ENCODE peak calls at places on chromosome 15, in six cellular contexts. T is C1 segment of cervical spinal cord, R is A549, N is coronary artery, H is ureter, M is NCI-H1092. U is an unnamed sample.

GRCh38 chr15:85485956-85486567 is 105.7 kb downstream of the AKAP13 start:
- DNase-seq in M (peak), N (no peak), R (peak), T (no peak), H (peak), U (peak)

GRCh38 chr15:90219421-90220141 is 14.2 kb downstream of the CIB1 start:
- DNase-seq in T (no peak), H (no peak), R (peak), M (no peak), N (no peak), U (peak)

GRCh38 chr15:70526221-70526973 is 237.0 kb downstream of the UACA start:
- DNase-seq in R (peak), T (no peak), N (peak), H (peak), M (peak), U (no peak)

GRCh38 chr15:73982251-73982962 is 9.7 kb downstream of the STOML1 start:
- DNase-seq in R (no peak), T (peak), M (no peak), N (peak), H (peak), U (no peak)

GRCh38 chr15:85825719-85826118 is 31.0 kb upstream of the KLHL25 start:
- DNase-seq in R (no peak), H (no peak), T (no peak), M (no peak), N (no peak), U (no peak)

GRCh38 chr15:69983696-69984265 is 113.9 kb downstream of the TLE3 start:
- DNase-seq in T (no peak), M (no peak), R (peak), H (no peak), N (no peak), U (no peak)

GRCh38 chr15:100601158-100601557 is 826 bp downstream of the LINS1 start:
- DNase-seq in T (no peak), R (no peak), H (no peak), N (no peak), M (no peak), U (no peak)

GRCh38 chr15:51735211-51735610 is 2.2 kb downstream of the LYSMD2 start:
- DNase-seq in T (no peak), R (no peak), H (no peak), N (no peak), M (no peak), U (no peak)

GRCh38 chr15:85649372-85649771 is 145.4 kb downstream of the KLHL25 start:
- DNase-seq in M (no peak), N (no peak), H (no peak), R (no peak), T (no peak), U (no peak)

GRCh38 chr15:84976746-84977345 is 4.8 kb upstream of the PDE8A start:
- DNase-seq in N (no peak), H (no peak), M (no peak), T (no peak), R (no peak), U (no peak)

GRCh38 chr15:38904298-38904697 is 339.7 kb upstream of the RASGRP1 start:
- DNase-seq in M (no peak), H (no peak), T (no peak), N (no peak), R (no peak), U (no peak)

GRCh38 chr15:76994001-76994400 is 925 bp upstream of the PSTPIP1 start:
- DNase-seq in R (no peak), N (no peak), T (no peak), M (no peak), H (no peak), U (no peak)

GRCh38 chr15:28892789-28893610 is 7.2 kb downstream of the APBA2 start:
- DNase-seq in T (no peak), R (no peak), N (no peak), H (no peak), M (no peak), U (no peak)

GRCh38 chr15:69679623-69680228 is 227.1 kb downstream of the RPLP1 start:
- DNase-seq in H (no peak), R (no peak), T (no peak), M (no peak), N (no peak), U (peak)

GRCh38 chr15:96002890-96003859 is 327.3 kb upstream of the NR2F2 start:
- DNase-seq in N (no peak), R (no peak), H (no peak), T (no peak), M (no peak), U (no peak)

GRCh38 chr15:81337713-81338157 is 13.8 kb upstream of the STARD5 start:
- DNase-seq in T (no peak), R (no peak), M (no peak), N (peak), H (peak), U (peak)

GRCh38 chr15:47339800-47340575 is 377.3 kb upstream of the SEMA6D start:
- DNase-seq in M (no peak), T (no peak), R (no peak), N (no peak), H (no peak), U (no peak)

GRCh38 chr15:71116366-71116765 is 1.1 kb downstream of the THSD4 start:
- DNase-seq in M (no peak), H (no peak), N (no peak), R (no peak), T (no peak), U (no peak)

GRCh38 chr15:80640546-80641121 is 54.5 kb upstream of the ABHD17C start:
- DNase-seq in N (no peak), H (no peak), M (no peak), T (no peak), R (no peak), U (no peak)

GRCh38 chr15:66573719-66574641 is 8.2 kb upstream of the LCTL start:
- DNase-seq in R (no peak), M (no peak), N (peak), H (no peak), T (no peak), U (no peak)

GRCh38 chr15:69825941-69826817 is 271.5 kb downstream of the TLE3 start:
- DNase-seq in M (no peak), N (no peak), H (no peak), R (no peak), T (no peak), U (no peak)

GRCh38 chr15:87365221-87365620 is 891.3 kb downstream of the NTRK3 start:
- DNase-seq in M (no peak), T (no peak), H (no peak), N (no peak), R (no peak), U (no peak)